ENCODE peak calls at places on chromosomes 11 and 22, in five cellular contexts. One of them, this sample, is unnamed.

GRCh38 chr11:60454212-60454611 is 1.4 kb upstream of the MS4A1 start:
- DNase-seq in gastrocnemius medialis: no peak
- DNase-seq in left lung: no peak
- DNase-seq in IMR-90: no peak
- DNase-seq in HCT116: no peak
- DNase-seq in this sample: no peak

GRCh38 chr11:95767498-95767897 is 22.1 kb downstream of the FAM76B start:
- DNase-seq in left lung: no peak
- DNase-seq in gastrocnemius medialis: no peak
- DNase-seq in HCT116: no peak
- DNase-seq in IMR-90: peak; percentile 79
- DNase-seq in this sample: no peak

GRCh38 chr22:47422736-47423135 is 660.3 kb downstream of the TBC1D22A start:
- DNase-seq in HCT116: no peak
- DNase-seq in left lung: no peak
- DNase-seq in gastrocnemius medialis: no peak
- DNase-seq in IMR-90: no peak
- DNase-seq in this sample: no peak

GRCh38 chr11:113161671-113162589 is 152.5 kb upstream of the TTC12 start:
- DNase-seq in IMR-90: no peak
- DNase-seq in left lung: no peak
- DNase-seq in HCT116: no peak
- DNase-seq in gastrocnemius medialis: no peak
- DNase-seq in this sample: no peak

GRCh38 chr11:58330861-58331260 is 28.0 kb downstream of the OR5B17 start:
- DNase-seq in left lung: no peak
- DNase-seq in HCT116: no peak
- DNase-seq in gastrocnemius medialis: no peak
- DNase-seq in IMR-90: peak; percentile 80
- DNase-seq in this sample: no peak

GRCh38 chr22:23183107-23183698 is 2.9 kb downstream of the BCR start:
- DNase-seq in HCT116: no peak
- DNase-seq in left lung: peak; percentile 68
- DNase-seq in IMR-90: peak; percentile 66
- DNase-seq in gastrocnemius medialis: no peak
- DNase-seq in this sample: no peak

GRCh38 chr22:47437636-47438035 is 675.2 kb downstream of the TBC1D22A start:
- DNase-seq in HCT116: no peak
- DNase-seq in gastrocnemius medialis: no peak
- DNase-seq in left lung: no peak
- DNase-seq in IMR-90: no peak
- DNase-seq in this sample: no peak

GRCh38 chr11:118653684-118654390 is 25.6 kb downstream of the TREH start:
- DNase-seq in HCT116: no peak
- DNase-seq in left lung: no peak
- DNase-seq in gastrocnemius medialis: no peak
- DNase-seq in IMR-90: no peak
- DNase-seq in this sample: peak; percentile 38

GRCh38 chr11:69876013-69876412 is 56.8 kb upstream of the FGF3 start:
- DNase-seq in IMR-90: no peak
- DNase-seq in HCT116: no peak
- DNase-seq in left lung: peak; percentile 8
- DNase-seq in gastrocnemius medialis: no peak
- DNase-seq in this sample: no peak

GRCh38 chr11:86152006-86152862 is 83.3 kb upstream of the PICALM start:
- DNase-seq in IMR-90: peak; percentile 53
- DNase-seq in gastrocnemius medialis: no peak
- DNase-seq in left lung: no peak
- DNase-seq in HCT116: no peak
- DNase-seq in this sample: no peak

GRCh38 chr11:2378527-2379210 is 1.6 kb downstream of the CD81 start:
- DNase-seq in left lung: no peak
- DNase-seq in gastrocnemius medialis: no peak
- DNase-seq in HCT116: no peak
- DNase-seq in IMR-90: peak; percentile 69
- DNase-seq in this sample: no peak

GRCh38 chr11:7546324-7546791 is 32.6 kb downstream of the PPFIBP2 start:
- DNase-seq in IMR-90: peak; percentile 12
- DNase-seq in left lung: no peak
- DNase-seq in HCT116: no peak
- DNase-seq in gastrocnemius medialis: peak; percentile 88
- DNase-seq in this sample: peak; percentile 28

GRCh38 chr22:45777852-45778172 is 106.2 kb downstream of the ATXN10 start:
- DNase-seq in HCT116: no peak
- DNase-seq in gastrocnemius medialis: no peak
- DNase-seq in IMR-90: no peak
- DNase-seq in left lung: no peak
- DNase-seq in this sample: no peak

GRCh38 chr22:45776313-45776585 is 104.6 kb downstream of the ATXN10 start:
- DNase-seq in left lung: no peak
- DNase-seq in gastrocnemius medialis: no peak
- DNase-seq in HCT116: no peak
- DNase-seq in IMR-90: no peak
- DNase-seq in this sample: no peak

GRCh38 chr22:45779351-45779750 is 107.7 kb downstream of the ATXN10 start:
- DNase-seq in left lung: no peak
- DNase-seq in IMR-90: no peak
- DNase-seq in gastrocnemius medialis: no peak
- DNase-seq in HCT116: no peak
- DNase-seq in this sample: no peak

GRCh38 chr22:45775569-45776312 is 104.1 kb downstream of the ATXN10 start:
- DNase-seq in left lung: no peak
- DNase-seq in IMR-90: no peak
- DNase-seq in HCT116: no peak
- DNase-seq in gastrocnemius medialis: no peak
- DNase-seq in this sample: no peak

DNA sequence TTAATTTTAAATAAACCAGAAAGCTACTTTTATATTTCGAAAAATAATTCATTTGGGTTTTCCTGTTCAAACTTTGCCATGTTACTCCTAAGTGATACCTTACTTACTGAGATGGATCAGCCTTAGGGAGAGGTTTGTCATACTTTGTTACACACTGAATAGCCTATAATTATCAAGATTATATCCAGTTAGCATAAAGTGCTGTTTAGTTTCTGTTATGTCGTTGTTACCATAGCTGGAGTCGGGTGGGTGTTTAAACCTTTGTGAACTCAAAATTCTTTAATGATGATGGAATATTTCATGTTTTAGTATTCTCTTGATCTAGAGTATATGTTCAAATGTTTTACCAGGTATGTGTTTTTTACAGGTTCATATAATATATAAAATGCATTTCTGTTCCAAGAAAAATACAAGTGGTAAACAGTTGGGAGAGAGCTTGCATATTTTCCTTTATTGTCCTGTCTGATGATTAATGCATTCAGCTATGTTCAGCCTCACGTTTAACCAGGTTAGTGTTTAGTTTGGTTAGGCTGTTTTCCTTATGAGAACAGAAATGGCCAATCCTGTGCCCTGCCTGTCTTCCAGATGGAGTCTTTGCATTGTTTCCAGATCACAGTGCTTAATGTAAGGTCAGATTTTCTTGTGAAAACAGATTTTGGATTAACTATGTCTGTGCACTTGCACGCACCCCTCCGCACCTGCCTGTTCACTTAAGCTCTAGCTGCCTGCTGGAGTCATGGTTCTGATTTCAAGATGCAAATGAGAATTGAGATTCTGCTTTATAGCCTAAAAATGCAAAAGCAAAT is 105.6 kb downstream of the ATXN10 start:
- DNase-seq in gastrocnemius medialis: no peak
- DNase-seq in left lung: no peak
- DNase-seq in IMR-90: peak; percentile 63
- DNase-seq in HCT116: no peak
- DNase-seq in this sample: no peak
- H3K4me3 ChIP-seq in gastrocnemius medialis: no peak overlapping the region
- H3K4me3 ChIP-seq in left lung: no peak overlapping the region
- H3K4me3 ChIP-seq in IMR-90: no peak overlapping the region
- H3K4me3 ChIP-seq in HCT116: no peak overlapping the region
- H3K4me3 ChIP-seq in this sample: no peak overlapping the region

DNA sequence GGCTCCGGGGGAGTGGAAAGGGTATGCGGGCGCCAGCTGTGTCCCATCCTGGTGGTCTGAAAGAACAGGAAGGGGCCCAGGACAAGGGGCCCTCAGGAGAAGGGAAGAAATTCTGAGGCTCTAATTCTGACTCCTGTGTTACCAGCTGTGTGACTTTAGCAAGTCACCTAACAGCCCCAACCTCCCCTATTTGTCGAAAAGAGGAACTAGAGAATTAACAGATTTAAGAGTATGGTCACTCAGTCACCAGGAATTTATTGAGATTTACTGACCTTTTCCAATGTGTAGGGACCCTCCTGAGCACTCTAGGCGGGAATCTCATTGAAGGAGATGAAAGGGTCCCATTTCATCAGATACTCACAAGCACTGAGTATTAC is 14.6 kb downstream of the RPS6KA4 start:
- DNase-seq in IMR-90: no peak
- DNase-seq in gastrocnemius medialis: no peak
- DNase-seq in HCT116: no peak
- DNase-seq in left lung: no peak
- DNase-seq in this sample: no peak
- H3K27ac ChIP-seq in IMR-90: no peak overlapping the region
- H3K27ac ChIP-seq in gastrocnemius medialis: no peak overlapping the region
- H3K27ac ChIP-seq in HCT116: peak overlapping the region; percentile 38
- H3K27ac ChIP-seq in left lung: no peak overlapping the region
- H3K27ac ChIP-seq in this sample: no peak overlapping the region

GRCh38 chr22:44091021-44091721 is 67.1 kb downstream of the PARVB start:
- DNase-seq in left lung: no peak
- DNase-seq in HCT116: peak; percentile 6
- DNase-seq in gastrocnemius medialis: no peak
- DNase-seq in IMR-90: no peak
- DNase-seq in this sample: no peak
- TF ChIP-seq CTCF in left lung: no peak
- TF ChIP-seq CTCF in HCT116: peak; percentile 44
- TF ChIP-seq CTCF in gastrocnemius medialis: no peak
- TF ChIP-seq CTCF in IMR-90: peak; percentile 26
- TF ChIP-seq CTCF in this sample: no peak

GRCh38 chr22:46068176-46068907 is 82.0 kb upstream of the PPARA start:
- DNase-seq in gastrocnemius medialis: no peak
- DNase-seq in IMR-90: no peak
- DNase-seq in left lung: no peak
- DNase-seq in HCT116: no peak
- DNase-seq in this sample: no peak
- H3K4me3 ChIP-seq in gastrocnemius medialis: peak overlapping the region; percentile 87
- H3K4me3 ChIP-seq in IMR-90: peak overlapping the region; percentile 81
- H3K4me3 ChIP-seq in left lung: peak overlapping the region; percentile 67
- H3K4me3 ChIP-seq in HCT116: peak overlapping the region; percentile 81
- H3K4me3 ChIP-seq in this sample: peak overlapping the region; percentile 96

DNA sequence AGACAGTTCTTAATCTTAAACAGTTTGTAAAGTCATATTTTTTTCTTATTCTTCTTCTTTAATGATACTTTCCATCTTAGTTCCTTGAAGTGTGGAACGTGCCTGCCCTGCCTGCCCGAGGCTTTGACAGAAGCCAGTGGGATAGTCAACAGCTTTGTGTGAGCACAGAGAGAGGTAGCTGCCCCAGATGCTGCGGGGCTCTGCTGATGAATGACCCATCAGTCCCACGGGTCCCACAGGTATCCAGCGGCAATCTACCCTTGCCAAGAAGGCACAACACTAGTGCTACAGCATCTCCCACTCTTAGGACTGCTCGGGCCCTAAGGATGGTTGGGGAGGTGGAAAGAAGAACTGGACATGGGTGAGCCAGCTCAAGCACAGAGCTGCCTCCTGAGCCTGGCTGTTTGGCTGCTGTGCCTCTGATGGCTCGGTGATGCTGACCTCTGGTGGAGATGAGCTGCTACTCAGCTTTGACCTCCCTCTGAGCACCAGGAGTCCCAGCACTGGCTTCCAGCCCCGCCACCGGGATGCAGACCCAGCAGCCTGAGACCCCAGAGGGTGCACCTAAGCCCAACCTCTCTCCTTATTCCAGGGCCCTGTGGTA is 11.8 kb upstream of the APLNR start:
- DNase-seq in left lung: peak; percentile 52
- DNase-seq in gastrocnemius medialis: peak; percentile 37
- DNase-seq in IMR-90: peak; percentile 67
- DNase-seq in HCT116: peak; percentile 27
- DNase-seq in this sample: no peak
- H3K27ac ChIP-seq in left lung: no peak overlapping the region
- H3K27ac ChIP-seq in gastrocnemius medialis: peak overlapping the region; percentile 52
- H3K27ac ChIP-seq in IMR-90: no peak overlapping the region
- H3K27ac ChIP-seq in HCT116: no peak overlapping the region
- H3K27ac ChIP-seq in this sample: no peak overlapping the region

GRCh38 chr22:32720924-32721323 is 80.6 kb upstream of the TIMP3 start:
- DNase-seq in IMR-90: peak; percentile 62
- DNase-seq in gastrocnemius medialis: no peak
- DNase-seq in left lung: no peak
- DNase-seq in HCT116: no peak
- DNase-seq in this sample: no peak
- TF ChIP-seq CTCF in IMR-90: no peak
- TF ChIP-seq CTCF in gastrocnemius medialis: no peak
- TF ChIP-seq CTCF in left lung: no peak
- TF ChIP-seq CTCF in HCT116: no peak
- TF ChIP-seq CTCF in this sample: no peak

DNA sequence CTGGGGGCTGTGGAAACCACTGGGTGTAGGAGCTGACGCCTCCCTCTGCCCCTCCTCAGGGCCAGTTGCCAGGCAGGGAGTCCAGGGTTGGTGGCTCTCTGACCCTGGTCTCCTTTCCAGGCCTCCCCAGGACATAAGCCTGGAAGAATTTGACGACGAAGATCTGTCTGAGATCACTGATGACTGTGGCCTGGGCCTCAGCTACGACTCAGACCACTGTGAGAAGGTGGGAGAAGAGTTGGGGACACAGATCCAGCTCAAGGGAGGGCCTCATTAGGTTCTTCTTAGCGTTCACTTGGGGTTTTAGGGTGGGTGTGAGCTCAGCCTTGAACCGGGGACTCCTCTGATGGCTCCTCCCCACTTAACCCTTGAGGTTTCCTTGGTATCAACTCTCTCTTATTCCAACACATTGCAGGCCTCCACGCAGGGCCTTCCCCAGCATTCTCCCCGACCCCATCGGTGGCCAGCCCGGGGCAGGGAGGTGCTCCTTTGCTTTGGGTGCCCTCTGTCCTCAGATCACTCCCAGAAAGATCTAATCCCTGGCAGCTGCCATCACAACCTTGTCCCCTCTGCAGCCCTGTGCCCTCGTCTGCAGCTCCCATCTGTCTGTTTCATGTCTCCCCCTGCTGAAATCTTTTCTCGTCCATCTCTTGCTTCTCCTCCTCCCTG is 1.2 kb downstream of the MAPK8IP2 start:
- DNase-seq in IMR-90: no peak
- DNase-seq in HCT116: no peak
- DNase-seq in left lung: no peak
- DNase-seq in gastrocnemius medialis: no peak
- DNase-seq in this sample: no peak
- H3K4me3 ChIP-seq in IMR-90: no peak overlapping the region
- H3K4me3 ChIP-seq in HCT116: no peak overlapping the region
- H3K4me3 ChIP-seq in left lung: no peak overlapping the region
- H3K4me3 ChIP-seq in gastrocnemius medialis: no peak overlapping the region
- H3K4me3 ChIP-seq in this sample: no peak overlapping the region

GRCh38 chr22:38176170-38176741 is 5.4 kb downstream of the PLA2G6 start:
- DNase-seq in HCT116: no peak
- DNase-seq in gastrocnemius medialis: peak; percentile 99
- DNase-seq in left lung: peak; percentile 79
- DNase-seq in IMR-90: peak; percentile 98
- DNase-seq in this sample: peak; percentile 72
- H3K27ac ChIP-seq in HCT116: peak overlapping the region; percentile 97
- H3K27ac ChIP-seq in gastrocnemius medialis: peak overlapping the region; percentile 93
- H3K27ac ChIP-seq in left lung: peak overlapping the region; percentile 55
- H3K27ac ChIP-seq in IMR-90: peak overlapping the region; percentile 75
- H3K27ac ChIP-seq in this sample: peak overlapping the region; percentile 71

GRCh38 chr11:3942160-3942955 is 86.9 kb downstream of the STIM1 start:
- DNase-seq in HCT116: no peak
- DNase-seq in gastrocnemius medialis: no peak
- DNase-seq in IMR-90: no peak
- DNase-seq in left lung: no peak
- DNase-seq in this sample: no peak
- TF ChIP-seq CTCF in HCT116: no peak
- TF ChIP-seq CTCF in gastrocnemius medialis: no peak
- TF ChIP-seq CTCF in IMR-90: no peak
- TF ChIP-seq CTCF in left lung: no peak
- TF ChIP-seq CTCF in this sample: no peak

This sample was measured in coronary artery.